ENCODE peak calls at places on chromosomes 7 and 10, in ten cellular contexts. G is GM23338; J is neuronal stem cell; M is psoas muscle; Q is fibroblast of lung; T is CD4-positive, CD25-positive, alpha-beta regulatory T cell; F is heart right ventricle; W is tibial artery; E is CD4-positive, alpha-beta T cell; V is SJSA1. Z is an unnamed sample.

GRCh38 chr7:39589323-39590111 is 23.3 kb downstream of the YAE1 start:
- DNase-seq in G (peak; percentile 78), J (peak; percentile 17), M (no peak), Q (peak; percentile 97), T (peak; percentile 86), F (peak; percentile 16), W (no peak), E (peak; percentile 58), V (peak; percentile 89), Z (peak; percentile 47)

GRCh38 chr7:133688483-133689239 is 435.8 kb downstream of the EXOC4 start:
- DNase-seq in G (no peak), J (no peak), M (no peak), Q (peak; percentile 85), T (no peak), F (no peak), W (no peak), E (no peak), V (no peak), Z (no peak)

GRCh38 chr7:64045301-64046040 is at the start of gene ZNF727:
- DNase-seq in G (no peak), J (no peak), M (peak; percentile 83), Q (no peak), T (no peak), F (peak; percentile 84), W (peak; percentile 88), E (peak; percentile 35), V (no peak), Z (no peak)

GRCh38 chr10:16792675-16793074 is 24.5 kb downstream of the RSU1 start:
- DNase-seq in G (no peak), J (no peak), M (peak; percentile 67), Q (peak; percentile 87), T (no peak), F (peak; percentile 66), W (peak; percentile 81), E (no peak), V (no peak), Z (no peak)

GRCh38 chr10:93412801-93413200 is 69.3 kb downstream of the MYOF start:
- DNase-seq in G (no peak), J (no peak), M (no peak), Q (no peak), T (no peak), F (no peak), W (no peak), E (no peak), V (no peak), Z (no peak)

GRCh38 chr10:19302117-19302516 is 253.5 kb downstream of the MALRD1 start:
- DNase-seq in G (no peak), J (no peak), M (no peak), Q (peak; percentile 92), T (no peak), F (no peak), W (no peak), E (no peak), V (peak; percentile 4), Z (no peak)

GRCh38 chr7:74025146-74025545 is 2.8 kb upstream of the ELN start:
- DNase-seq in G (no peak), J (no peak), M (no peak), Q (no peak), T (no peak), F (no peak), W (no peak), E (no peak), V (no peak), Z (no peak)

GRCh38 chr7:104982773-104983619 is 31.0 kb upstream of the KMT2E start:
- DNase-seq in G (no peak), J (no peak), M (no peak), Q (no peak), T (peak; percentile 23), F (no peak), W (no peak), E (no peak), V (peak; percentile 23), Z (no peak)

GRCh38 chr10:96374985-96375830 is 16.4 kb upstream of the OPALIN start:
- DNase-seq in G (peak; percentile 95), J (peak; percentile 86), M (peak; percentile 92), Q (peak; percentile 75), T (peak; percentile 69), F (peak; percentile 88), W (peak; percentile 89), E (peak; percentile 51), V (peak; percentile 78), Z (peak; percentile 97)

GRCh38 chr7:130062246-130062645 is 8.1 kb upstream of the KLHDC10 start:
- DNase-seq in G (no peak), J (no peak), M (no peak), Q (no peak), T (no peak), F (no peak), W (no peak), E (no peak), V (no peak), Z (no peak)

GRCh38 chr7:130065500-130066152 is 4.7 kb upstream of the KLHDC10 start:
- DNase-seq in G (no peak), J (no peak), M (no peak), Q (no peak), T (no peak), F (no peak), W (no peak), E (no peak), V (peak; percentile 40), Z (no peak)

DNA sequence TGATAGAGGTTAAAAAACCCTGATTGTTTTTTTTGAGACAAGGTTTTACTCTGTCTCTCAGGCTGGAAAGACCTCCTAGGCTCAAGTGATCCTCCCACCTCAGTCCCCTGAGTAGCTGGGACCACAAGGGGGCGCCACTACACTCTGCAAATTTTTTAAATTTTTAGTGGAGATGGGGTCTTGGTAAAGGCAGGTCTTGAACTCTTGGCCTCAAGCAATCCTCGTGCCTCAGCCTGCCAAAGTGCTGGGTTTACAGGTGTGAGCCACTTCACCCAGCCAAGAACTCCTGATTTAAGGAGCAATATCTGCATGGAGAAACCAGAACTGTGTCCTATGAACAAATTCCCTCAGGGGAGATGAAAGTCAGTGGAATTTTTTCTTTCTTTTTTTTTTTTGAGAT is 7.3 kb upstream of the KLHDC10 start:
- DNase-seq in G (peak; percentile 92), J (peak; percentile 55), M (no peak), Q (no peak), T (peak; percentile 69), F (no peak), W (no peak), E (peak; percentile 45), V (peak; percentile 51), Z (peak; percentile 53)
- H3K27me3 ChIP-seq in G (no peaks in the 10 kb centered on the region), J (no peaks in the 10 kb centered on the region), M (no peaks in the 10 kb centered on the region), Q (no peaks in the 10 kb centered on the region), T (peaks cover 5% of the 10 kb centered on the region), F (no peaks in the 10 kb centered on the region), W (peaks cover 3% of the 10 kb centered on the region), E (no peaks in the 10 kb centered on the region), V (no peaks in the 10 kb centered on the region), Z (no peaks in the 10 kb centered on the region)

DNA sequence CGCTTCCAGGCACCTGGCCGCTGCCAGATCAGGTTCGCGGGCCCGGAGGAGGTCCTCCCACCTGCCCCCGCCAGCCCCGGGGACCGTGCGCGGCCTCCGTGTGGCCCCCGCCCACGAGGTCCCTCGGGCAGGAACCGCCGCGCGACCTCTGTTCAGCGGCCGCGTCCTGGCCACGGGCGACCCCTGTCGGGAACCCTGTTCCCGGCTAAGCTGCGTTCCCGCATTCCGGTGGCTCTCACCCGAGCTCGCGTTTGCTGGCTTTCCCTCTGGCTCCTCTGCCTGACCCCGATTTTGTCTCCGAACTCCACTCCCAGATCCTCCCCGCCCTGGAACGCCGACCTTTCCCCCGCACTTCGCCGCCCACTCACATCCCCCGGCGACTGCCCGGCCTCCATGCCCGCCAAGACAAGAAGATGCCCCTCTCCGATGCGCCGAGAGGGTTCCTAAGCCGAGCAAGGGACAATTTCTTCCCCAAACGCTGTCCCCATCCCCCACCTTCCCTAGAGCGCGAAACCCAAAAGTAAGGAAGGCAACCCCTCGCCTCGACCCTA is 2.3 kb downstream of the SFMBT2 start:
- DNase-seq in G (peak; percentile 77), J (no peak), M (peak; percentile 80), Q (peak; percentile 44), T (peak; percentile 49), F (peak; percentile 66), W (peak; percentile 73), E (peak; percentile 11), V (no peak), Z (peak; percentile 79)
- H3K27me3 ChIP-seq in G (peaks cover 72% of the 10 kb centered on the region), J (peaks cover 50% of the 10 kb centered on the region), M (no peaks in the 10 kb centered on the region), Q (peaks cover 33% of the 10 kb centered on the region), T (no peaks in the 10 kb centered on the region), F (no peaks in the 10 kb centered on the region), W (peaks cover 67% of the 10 kb centered on the region), E (no peaks in the 10 kb centered on the region), V (peaks cover 59% of the 10 kb centered on the region), Z (peaks cover 58% of the 10 kb centered on the region)

DNA sequence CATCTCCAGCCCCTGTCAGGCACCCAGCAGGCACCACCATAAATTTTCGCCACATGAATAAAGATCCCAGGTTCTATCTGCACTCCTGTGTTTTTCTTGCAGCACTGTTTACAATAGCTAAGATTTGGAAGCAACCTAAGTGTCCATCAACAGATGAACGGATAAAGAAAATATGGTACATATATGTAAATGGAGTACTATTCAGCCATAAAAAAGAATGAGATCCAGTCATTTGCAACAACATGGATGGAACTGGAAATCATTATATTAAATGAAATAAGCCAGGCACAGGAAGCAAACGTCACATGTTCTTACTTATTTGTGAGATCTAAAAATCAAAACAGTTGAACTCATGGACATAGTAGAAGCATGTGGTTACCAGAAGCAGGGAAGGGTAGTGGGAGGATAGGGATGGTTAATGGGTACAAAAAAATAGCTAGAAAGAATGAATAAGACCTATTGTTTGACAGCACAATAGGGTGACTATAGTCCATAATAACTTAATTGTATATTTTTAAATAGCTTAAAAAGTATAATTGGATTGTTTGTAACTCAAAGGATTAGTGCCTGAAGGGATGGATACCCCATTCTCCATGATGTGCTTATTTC is 842 bp upstream of the NPFFR1 start:
- DNase-seq in G (no peak), J (no peak), M (no peak), Q (no peak), T (no peak), F (no peak), W (no peak), E (no peak), V (no peak), Z (no peak)
- H3K27me3 ChIP-seq in G (peaks cover 47% of the 10 kb centered on the region), J (peaks cover 74% of the 10 kb centered on the region), M (no peaks in the 10 kb centered on the region), Q (peaks cover 44% of the 10 kb centered on the region), T (peaks cover 28% of the 10 kb centered on the region), F (peaks cover 10% of the 10 kb centered on the region), W (peaks cover 53% of the 10 kb centered on the region), E (peaks cover 42% of the 10 kb centered on the region), V (peaks cover 48% of the 10 kb centered on the region), Z (peaks cover 30% of the 10 kb centered on the region)

GRCh38 chr7:1237704-1238255 is 5.1 kb downstream of the UNCX start:
- DNase-seq in G (no peak), J (no peak), M (no peak), Q (no peak), T (no peak), F (no peak), W (no peak), E (no peak), V (no peak), Z (no peak)

GRCh38 chr7:1238363-1239331 is 6.0 kb downstream of the UNCX start:
- DNase-seq in G (peak; percentile 64), J (no peak), M (no peak), Q (no peak), T (no peak), F (no peak), W (no peak), E (no peak), V (no peak), Z (peak; percentile 89)

GRCh38 chr7:1240917-1241509 is 8.3 kb downstream of the UNCX start:
- DNase-seq in G (peak; percentile 79), J (no peak), M (peak; percentile 40), Q (no peak), T (no peak), F (no peak), W (no peak), E (no peak), V (no peak), Z (peak; percentile 93)

GRCh38 chr7:1240296-1240820 is 7.7 kb downstream of the UNCX start:
- DNase-seq in G (peak; percentile 55), J (no peak), M (no peak), Q (no peak), T (no peak), F (no peak), W (no peak), E (no peak), V (no peak), Z (no peak)

GRCh38 chr7:1239455-1240295 is 7.0 kb downstream of the UNCX start:
- DNase-seq in G (peak; percentile 68), J (no peak), M (no peak), Q (no peak), T (no peak), F (no peak), W (no peak), E (no peak), V (no peak), Z (no peak)
- H3K27me3 ChIP-seq in G (peaks cover 96% of the 10 kb centered on the region), J (peaks cover 95% of the 10 kb centered on the region), M (no peaks in the 10 kb centered on the region), Q (peaks cover 77% of the 10 kb centered on the region), T (peaks cover 11% of the 10 kb centered on the region), F (peaks cover 53% of the 10 kb centered on the region), W (peaks cover 97% of the 10 kb centered on the region), E (peaks cover 90% of the 10 kb centered on the region), V (peaks cover 84% of the 10 kb centered on the region), Z (peaks cover 99% of the 10 kb centered on the region)

Z was measured in H7.